ENCODE peak calls at places on chromosomes 5 and 9, in eight cellular contexts. W, A, U, C, I, F, X and G are unnamed samples.

GRCh38 chr5:36686881-36687280 is 80.5 kb downstream of the SLC1A3 start:
- DNase-seq in W (no peak), A (no peak), U (no peak), C (no peak), I (no peak), F (no peak), X (no peak), G (no peak)

GRCh38 chr5:79236970-79237734 is 1.2 kb downstream of the JMY start:
- DNase-seq in W (peak), A (peak), U (peak), C (peak), I (peak), F (peak), X (peak), G (peak)

GRCh38 chr9:77847626-77848025 is 184.0 kb downstream of the GNAQ start:
- DNase-seq in W (no peak), A (no peak), U (no peak), C (no peak), I (no peak), F (no peak), X (no peak), G (no peak)

GRCh38 chr5:44774279-44774880 is 34.4 kb upstream of the MRPS30 start:
- DNase-seq in W (peak), A (peak), U (no peak), C (peak), I (peak), F (peak), X (no peak), G (peak)

GRCh38 chr9:133671371-133671770 is 35.2 kb downstream of the DBH start:
- DNase-seq in W (no peak), A (no peak), U (no peak), C (no peak), I (no peak), F (no peak), X (no peak), G (no peak)

GRCh38 chr9:27184556-27185351 is 75.7 kb downstream of the TEK start:
- DNase-seq in W (no peak), A (peak), U (no peak), C (no peak), I (no peak), F (no peak), X (no peak), G (no peak)

GRCh38 chr5:58156977-58157701 is 302.7 kb downstream of the PLK2 start:
- DNase-seq in W (no peak), A (peak), U (no peak), C (no peak), I (peak), F (no peak), X (no peak), G (no peak)

GRCh38 chr9:108466238-108466637 is 389.5 kb downstream of the ACTL7B start:
- DNase-seq in W (no peak), A (no peak), U (no peak), C (no peak), I (no peak), F (no peak), X (no peak), G (no peak)

GRCh38 chr5:159645194-159645846 is 271.0 kb upstream of the ADRA1B start:
- DNase-seq in W (no peak), A (no peak), U (no peak), C (no peak), I (no peak), F (no peak), X (no peak), G (no peak)

GRCh38 chr9:131475956-131476776 is 26.6 kb upstream of the POMT1 start:
- DNase-seq in W (no peak), A (no peak), U (no peak), C (peak), I (no peak), F (no peak), X (no peak), G (no peak)

GRCh38 chr5:168409601-168410458 is 76.4 kb upstream of the RARS1 start:
- DNase-seq in W (peak), A (no peak), U (peak), C (peak), I (peak), F (peak), X (peak), G (peak)

GRCh38 chr5:143118222-143118621 is 285.3 kb downstream of the NR3C1 start:
- DNase-seq in W (no peak), A (no peak), U (no peak), C (no peak), I (no peak), F (peak), X (peak), G (no peak)

GRCh38 chr5:140325486-140325885 is 20.9 kb downstream of the HBEGF start:
- DNase-seq in W (no peak), A (no peak), U (no peak), C (no peak), I (no peak), F (no peak), X (no peak), G (no peak)

GRCh38 chr9:21993893-21994525 is at the start of gene CDKN2A:
- DNase-seq in W (no peak), A (no peak), U (no peak), C (peak), I (peak), F (peak), X (peak), G (no peak)

GRCh38 chr5:15300141-15300540 is 199.8 kb upstream of the FBXL7 start:
- DNase-seq in W (no peak), A (no peak), U (no peak), C (no peak), I (no peak), F (no peak), X (no peak), G (no peak)

GRCh38 chr5:52947208-52947607 is 41.9 kb upstream of the ITGA2 start:
- DNase-seq in W (no peak), A (no peak), U (no peak), C (no peak), I (no peak), F (no peak), X (no peak), G (no peak)

GRCh38 chr5:61217251-61217650 is 55.0 kb upstream of the SMIM15 start:
- DNase-seq in W (no peak), A (no peak), U (no peak), C (no peak), I (no peak), F (no peak), X (no peak), G (no peak)

GRCh38 chr5:102916114-102916513 is 161.0 kb downstream of the PAM start:
- DNase-seq in W (no peak), A (peak), U (no peak), C (peak), I (no peak), F (no peak), X (no peak), G (no peak)

GRCh38 chr5:135186662-135187522 is 152.9 kb upstream of the PITX1 start:
- DNase-seq in W (no peak), A (no peak), U (no peak), C (peak), I (no peak), F (no peak), X (no peak), G (no peak)

GRCh38 chr5:168291961-168292782 is 727 bp downstream of the WWC1 start:
- DNase-seq in W (no peak), A (peak), U (no peak), C (peak), I (peak), F (peak), X (no peak), G (no peak)

GRCh38 chr5:143219696-143220095 is 183.8 kb downstream of the NR3C1 start:
- DNase-seq in W (no peak), A (no peak), U (no peak), C (no peak), I (no peak), F (no peak), X (no peak), G (no peak)

GRCh38 chr5:150106669-150107068 is 20.3 kb upstream of the CSF1R start:
- DNase-seq in W (no peak), A (peak), U (no peak), C (no peak), I (no peak), F (peak), X (no peak), G (no peak)

GRCh38 chr9:81849631-81850259 is 78.5 kb upstream of the SPATA31D4 start:
- DNase-seq in W (peak), A (no peak), U (no peak), C (no peak), I (no peak), F (no peak), X (no peak), G (no peak)

GRCh38 chr9:14482856-14483255 is 168.9 kb upstream of the NFIB start:
- DNase-seq in W (no peak), A (peak), U (no peak), C (no peak), I (no peak), F (no peak), X (no peak), G (no peak)

GRCh38 chr5:177309351-177310191 is 2.1 kb downstream of the MXD3 start:
- DNase-seq in W (peak), A (peak), U (peak), C (peak), I (peak), F (peak), X (peak), G (peak)

GRCh38 chr9:74117731-74118130 is 379.4 kb upstream of the RORB start:
- DNase-seq in W (peak), A (no peak), U (no peak), C (no peak), I (no peak), F (no peak), X (no peak), G (no peak)

GRCh38 chr9:806285-807156 is 35.0 kb upstream of the DMRT1 start:
- DNase-seq in W (peak), A (no peak), U (no peak), C (peak), I (peak), F (peak), X (no peak), G (no peak)

GRCh38 chr5:58198330-58198729 is 261.6 kb downstream of the PLK2 start:
- DNase-seq in W (no peak), A (no peak), U (no peak), C (no peak), I (no peak), F (no peak), X (no peak), G (no peak)

GRCh38 chr5:3284506-3284905 is 311.1 kb upstream of the IRX1 start:
- DNase-seq in W (no peak), A (no peak), U (no peak), C (no peak), I (no peak), F (no peak), X (no peak), G (no peak)

GRCh38 chr9:75715360-75715759 is 175.1 kb upstream of the PCSK5 start:
- DNase-seq in W (peak), A (no peak), U (no peak), C (no peak), I (no peak), F (no peak), X (no peak), G (peak)

GRCh38 chr9:134625361-134626140 is 16.1 kb upstream of the COL5A1 start:
- DNase-seq in W (no peak), A (no peak), U (no peak), C (peak), I (no peak), F (no peak), X (no peak), G (no peak)

GRCh38 chr5:143403607-143404415 is at the start of gene NR3C1:
- DNase-seq in W (peak), A (peak), U (peak), C (peak), I (peak), F (peak), X (peak), G (peak)

GRCh38 chr5:147887026-147887627 is 8.6 kb downstream of the SCGB3A2 start:
- DNase-seq in W (peak), A (peak), U (no peak), C (peak), I (peak), F (peak), X (no peak), G (peak)

GRCh38 chr9:78015242-78015641 is 16.4 kb downstream of the GNAQ start:
- DNase-seq in W (no peak), A (no peak), U (no peak), C (no peak), I (no peak), F (no peak), X (no peak), G (no peak)